ENCODE peak calls at places on chromosomes 13 and 19, in eight cellular contexts. Q is thoracic aorta, W is brain microvascular endothelial cell, E is IMR-90, D is fibroblast of the aortic adventitia, I is HCT116, T is activated B cell treated with CpG ODN at 0.5 μM for 24 hours, R is adrenal gland. B is an unnamed sample.

GRCh38 chr13:93625536-93625935 is 398.9 kb downstream of the GPC6 start:
- DNase-seq in R (no peak), D (peak), T (no peak), E (peak), I (no peak), Q (no peak), W (no peak), B (no peak)

GRCh38 chr19:16441661-16442071 is 30.1 kb downstream of the EPS15L1 start:
- DNase-seq in T (no peak), D (no peak), R (no peak), E (no peak), Q (no peak), W (no peak), I (no peak), B (peak)

GRCh38 chr19:47398707-47399106 is 20.6 kb downstream of the MEIS3 start:
- DNase-seq in E (no peak), Q (no peak), T (no peak), D (no peak), R (no peak), W (no peak), I (no peak), B (no peak)

GRCh38 chr19:33689886-33690285 is 68.1 kb downstream of the CHST8 start:
- DNase-seq in T (no peak), W (no peak), R (no peak), D (no peak), E (no peak), Q (no peak), I (no peak), B (no peak)

GRCh38 chr19:20414133-20414532 is 151.4 kb downstream of the ZNF737 start:
- DNase-seq in T (no peak), W (no peak), D (no peak), I (no peak), R (no peak), Q (no peak), E (no peak), B (no peak)

GRCh38 chr13:113153810-113154748 is 4.4 kb upstream of the PROZ start:
- DNase-seq in E (peak), W (peak), R (peak), I (peak), Q (peak), T (peak), D (peak), B (peak)

GRCh38 chr13:81480634-81481033 is 1139.7 kb upstream of the SPRY2 start:
- DNase-seq in R (no peak), E (no peak), T (no peak), I (no peak), W (no peak), Q (no peak), D (no peak), B (no peak)

GRCh38 chr13:30052127-30052526 is 201.7 kb upstream of the UBL3 start:
- DNase-seq in T (no peak), I (no peak), R (no peak), Q (no peak), D (no peak), E (no peak), W (no peak), B (peak)

GRCh38 chr19:8086849-8087248 is 34.3 kb downstream of the CCL25 start:
- DNase-seq in T (no peak), W (no peak), E (no peak), Q (no peak), D (no peak), R (no peak), I (no peak), B (no peak)

GRCh38 chr19:46573679-46574522 is 27.2 kb upstream of the CALM3 start:
- DNase-seq in D (no peak), E (no peak), R (no peak), I (no peak), Q (no peak), W (no peak), T (no peak), B (no peak)

GRCh38 chr13:76723551-76724232 is 162.5 kb downstream of the KCTD12 start:
- DNase-seq in D (peak), E (peak), Q (no peak), T (no peak), I (no peak), W (peak), R (no peak), B (no peak)

GRCh38 chr13:40187324-40187795 is 479.1 kb downstream of the FOXO1 start:
- DNase-seq in Q (no peak), D (no peak), T (no peak), R (no peak), E (no peak), W (no peak), I (no peak), B (no peak)

GRCh38 chr19:35692010-35692409 is 12.3 kb upstream of the ZBTB32 start:
- DNase-seq in Q (no peak), R (no peak), I (no peak), T (no peak), E (no peak), W (no peak), D (no peak), B (no peak)

GRCh38 chr19:919157-920050 is 2.3 kb downstream of the KISS1R start:
- DNase-seq in W (no peak), D (no peak), I (no peak), T (peak), R (peak), E (no peak), Q (no peak), B (no peak)

GRCh38 chr19:49136771-49137171 is 17.4 kb downstream of the PPFIA3 start:
- DNase-seq in D (peak), R (no peak), W (no peak), T (no peak), I (no peak), E (peak), Q (no peak), B (no peak)

GRCh38 chr13:80037505-80037888 is 303.4 kb downstream of the SPRY2 start:
- DNase-seq in E (peak), W (peak), T (no peak), I (no peak), R (no peak), D (peak), Q (no peak), B (no peak)

GRCh38 chr13:36432106-36432544 is at the start of gene CCNA1:
- DNase-seq in R (peak), Q (no peak), D (no peak), I (no peak), E (no peak), W (no peak), T (peak), B (peak)

GRCh38 chr19:14147797-14148605 is 11.6 kb upstream of the ASF1B start:
- DNase-seq in D (peak), E (peak), I (peak), R (peak), Q (no peak), T (no peak), W (peak), B (peak)

GRCh38 chr19:45790942-45791341 is 1.7 kb downstream of the DMWD start:
- DNase-seq in Q (no peak), I (no peak), R (no peak), E (no peak), D (no peak), T (no peak), W (no peak), B (no peak)

GRCh38 chr13:109344552-109345157 is 441.7 kb downstream of the IRS2 start:
- DNase-seq in E (peak), T (no peak), W (peak), R (no peak), Q (no peak), D (peak), I (no peak), B (no peak)

GRCh38 chr19:18401580-18402112 is 4.2 kb upstream of the LRRC25 start:
- DNase-seq in I (no peak), T (peak), D (peak), W (peak), R (no peak), E (peak), Q (no peak), B (no peak)

GRCh38 chr19:41144403-41144802 is 30.2 kb downstream of the CYP2F1 start:
- DNase-seq in Q (peak), T (peak), I (peak), R (peak), D (peak), W (peak), E (peak), B (peak)

GRCh38 chr19:46732966-46733692 is 12.7 kb upstream of the FKRP start:
- DNase-seq in R (no peak), W (peak), Q (no peak), D (no peak), I (no peak), T (no peak), E (peak), B (no peak)

GRCh38 chr13:43797154-43797553 is 10.4 kb upstream of the ENOX1 start:
- DNase-seq in E (no peak), R (no peak), I (no peak), W (no peak), T (no peak), Q (no peak), D (no peak), B (no peak)

GRCh38 chr13:89239361-89240127 is 1568.4 kb downstream of the SLITRK5 start:
- DNase-seq in Q (no peak), R (no peak), E (no peak), D (no peak), W (no peak), I (no peak), T (no peak), B (no peak)

GRCh38 chr13:54185785-54186184 is 1157.2 kb downstream of the OLFM4 start:
- DNase-seq in W (no peak), R (no peak), E (no peak), D (no peak), I (no peak), Q (no peak), T (no peak), B (peak)

GRCh38 chr13:38951525-38952313 is 38.9 kb downstream of the STOML3 start:
- DNase-seq in R (no peak), Q (no peak), E (no peak), D (no peak), T (no peak), I (no peak), W (no peak), B (no peak)

GRCh38 chr13:101915333-101915732 is 462.9 kb downstream of the ITGBL1 start:
- DNase-seq in T (no peak), R (no peak), E (no peak), D (no peak), Q (no peak), W (no peak), I (no peak), B (no peak)

GRCh38 chr19:4374451-4375163 is 25.7 kb downstream of the SH3GL1 start:
- DNase-seq in Q (peak), W (peak), D (peak), E (peak), T (no peak), R (peak), I (peak), B (no peak)

GRCh38 chr19:12374026-12374425 is 8.5 kb upstream of the ZNF442 start:
- DNase-seq in W (no peak), D (no peak), E (no peak), R (no peak), I (no peak), T (no peak), Q (no peak), B (no peak)

GRCh38 chr13:112102243-112102642 is 35.3 kb downstream of the SOX1 start:
- DNase-seq in W (no peak), D (no peak), I (peak), R (no peak), Q (no peak), T (no peak), E (no peak), B (no peak)

GRCh38 chr19:50928841-50929240 is 17.6 kb upstream of the KLK4 start:
- DNase-seq in T (no peak), E (no peak), R (no peak), I (no peak), W (no peak), Q (no peak), D (no peak), B (no peak)

GRCh38 chr13:111344471-111345191 is 24.2 kb downstream of the TEX29 start:
- DNase-seq in W (peak), E (peak), Q (no peak), R (no peak), I (no peak), T (no peak), D (peak), B (peak)

GRCh38 chr13:110055089-110055488 is 251.9 kb downstream of the COL4A1 start:
- DNase-seq in Q (no peak), T (no peak), R (no peak), W (no peak), E (peak), I (no peak), D (no peak), B (no peak)

GRCh38 chr13:67267136-67267535 is 37.0 kb upstream of the PCDH9 start:
- DNase-seq in W (peak), D (peak), E (peak), R (no peak), T (no peak), I (no peak), Q (no peak), B (no peak)

GRCh38 chr13:38687246-38688229 is 661 bp downstream of the FREM2 start:
- DNase-seq in T (no peak), D (no peak), W (peak), I (no peak), E (no peak), Q (no peak), R (no peak), B (peak)

GRCh38 chr13:79833972-79834371 is 353.0 kb downstream of the NDFIP2 start:
- DNase-seq in T (no peak), Q (no peak), R (no peak), W (no peak), E (no peak), D (no peak), I (no peak), B (no peak)

GRCh38 chr19:29620931-29621351 is 14.9 kb downstream of the POP4 start:
- DNase-seq in T (no peak), R (no peak), I (no peak), E (no peak), W (no peak), Q (no peak), D (no peak), B (no peak)

GRCh38 chr13:60229708-60230272 is 66.1 kb upstream of the DIAPH3 start:
- DNase-seq in E (no peak), D (peak), T (no peak), W (no peak), I (no peak), Q (no peak), R (no peak), B (no peak)

GRCh38 chr13:60221581-60221980 is 57.9 kb upstream of the DIAPH3 start:
- DNase-seq in I (no peak), Q (no peak), R (no peak), D (no peak), W (no peak), T (no peak), E (no peak), B (no peak)

GRCh38 chr13:60227168-60227567 is 63.4 kb upstream of the DIAPH3 start:
- DNase-seq in T (no peak), W (no peak), E (no peak), Q (no peak), R (no peak), D (peak), I (no peak), B (no peak)

GRCh38 chr13:60230593-60230992 is 66.9 kb upstream of the DIAPH3 start:
- DNase-seq in W (peak), T (no peak), E (peak), Q (no peak), D (peak), I (no peak), R (no peak), B (no peak)

DNA sequence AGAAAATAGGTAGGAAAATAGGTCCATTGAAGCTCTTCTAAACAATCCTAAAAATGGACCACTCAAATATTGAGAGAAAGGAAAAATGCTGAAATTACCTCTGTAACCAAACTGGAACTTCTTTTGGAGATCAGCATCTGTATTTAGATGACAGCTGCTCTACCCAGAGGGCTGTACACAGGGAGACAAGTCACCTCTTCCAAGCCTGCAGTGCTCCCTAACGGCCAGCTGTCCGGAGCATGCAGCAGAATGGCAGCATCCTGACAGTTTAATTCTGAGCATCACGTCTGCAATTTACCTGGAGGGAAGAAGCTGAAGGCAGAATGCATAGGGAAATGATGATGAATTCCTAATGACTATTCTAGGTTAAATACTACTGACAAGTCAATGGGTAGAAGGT is 62.8 kb upstream of the DIAPH3 start:
- DNase-seq in D (peak), I (peak), Q (no peak), W (peak), E (peak), R (no peak), T (no peak), B (peak)
- TF ChIP-seq CTCF in D (no peak), I (no peak), Q (no peak), W (peak), E (peak), R (peak), T (no peak), B (no peak)

GRCh38 chr13:99523838-99524237 is 22.6 kb downstream of the TM9SF2 start:
- DNase-seq in D (no peak), W (no peak), T (no peak), E (no peak), R (no peak), I (no peak), Q (no peak), B (no peak)

GRCh38 chr13:99527346-99527745 is 26.1 kb downstream of the TM9SF2 start:
- DNase-seq in T (no peak), W (no peak), I (no peak), E (no peak), D (no peak), Q (no peak), R (no peak), B (no peak)

GRCh38 chr13:99525967-99526366 is 24.7 kb downstream of the TM9SF2 start:
- DNase-seq in T (no peak), R (no peak), E (peak), W (no peak), D (no peak), I (no peak), Q (no peak), B (no peak)

GRCh38 chr13:99526549-99526948 is 25.3 kb downstream of the TM9SF2 start:
- DNase-seq in Q (no peak), I (no peak), E (no peak), T (no peak), R (no peak), W (no peak), D (no peak), B (no peak)

GRCh38 chr13:99528547-99528946 is 27.3 kb downstream of the TM9SF2 start:
- DNase-seq in Q (no peak), E (no peak), T (no peak), W (no peak), I (no peak), D (no peak), R (no peak), B (no peak)
- TF ChIP-seq CTCF in Q (no peak), E (no peak), T (no peak), W (peak), I (no peak), D (peak), R (no peak), B (no peak)

GRCh38 chr13:108176685-108177274 is 38.6 kb downstream of the LIG4 start:
- DNase-seq in I (peak), R (no peak), D (peak), T (peak), E (peak), W (peak), Q (no peak), B (peak)
- TF ChIP-seq CTCF in I (peak), R (peak), D (peak), T (no peak), E (peak), W (peak), Q (no peak), B (peak)

GRCh38 chr13:74024314-74024713 is 109.9 kb downstream of the KLF12 start:
- DNase-seq in R (no peak), D (no peak), W (peak), I (no peak), Q (no peak), E (no peak), T (no peak), B (no peak)

GRCh38 chr13:74024856-74025255 is 109.3 kb downstream of the KLF12 start:
- DNase-seq in T (no peak), I (no peak), E (no peak), Q (no peak), R (no peak), W (no peak), D (no peak), B (no peak)

GRCh38 chr13:74027161-74027779 is 106.9 kb downstream of the KLF12 start:
- DNase-seq in T (no peak), I (no peak), D (no peak), W (no peak), Q (no peak), E (no peak), R (no peak), B (no peak)

GRCh38 chr13:74025369-74025768 is 108.8 kb downstream of the KLF12 start:
- DNase-seq in Q (no peak), E (no peak), W (no peak), D (no peak), T (no peak), I (no peak), R (no peak), B (no peak)

GRCh38 chr13:74026753-74027152 is 107.5 kb downstream of the KLF12 start:
- DNase-seq in T (peak), W (peak), I (no peak), E (peak), Q (no peak), R (no peak), D (no peak), B (no peak)
- TF ChIP-seq CTCF in T (no peak), W (no peak), I (no peak), E (no peak), Q (no peak), R (no peak), D (no peak), B (no peak)

DNA sequence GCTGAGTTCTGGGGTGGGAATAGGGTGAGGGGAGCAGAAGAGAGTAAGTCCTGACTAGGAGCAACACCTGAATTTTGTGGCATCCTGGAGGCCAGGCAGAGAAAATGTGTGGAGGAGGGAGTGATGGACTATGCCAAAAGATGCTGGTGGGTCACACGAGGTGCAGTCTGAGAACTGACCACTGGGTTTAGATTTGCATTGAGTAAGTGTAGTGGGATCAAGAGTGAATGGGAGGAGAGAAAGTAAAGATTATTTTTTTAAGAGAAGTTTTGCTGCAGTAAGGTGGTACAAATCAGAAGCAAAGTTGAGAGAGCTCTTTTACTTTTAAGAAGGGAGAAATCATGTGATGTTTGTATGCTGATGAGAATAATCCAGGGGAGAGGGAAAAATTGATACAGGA is 405.1 kb downstream of the DLEU7 start:
- DNase-seq in T (no peak), I (no peak), R (no peak), D (no peak), Q (no peak), E (no peak), W (no peak), B (no peak)
- TF ChIP-seq CTCF in T (no peak), I (no peak), R (no peak), D (no peak), Q (no peak), E (no peak), W (no peak), B (no peak)

B was measured in glutamatergic neuron.